ENCODE peak calls at places on chromosomes 3 and 15, in nine cellular contexts. Q, D, E, B, F, T, Z, S and W are unnamed samples.

GRCh38 chr15:84888639-84889038 is 4.2 kb downstream of the SLC28A1 start:
- DNase-seq in Q (no peak), D (no peak), E (no peak), B (no peak), F (no peak), T (no peak), Z (no peak), S (no peak), W (no peak)

GRCh38 chr3:59374812-59375211 is 325.0 kb upstream of the CFAP20DC start:
- DNase-seq in Q (peak; percentile 48), D (no peak), E (peak; percentile 60), B (peak; percentile 32), F (no peak), T (peak; percentile 64), Z (no peak), S (peak; percentile 59), W (no peak)

GRCh38 chr3:100526613-100527346 is 34.4 kb downstream of the TMEM45A start:
- DNase-seq in Q (no peak), D (no peak), E (no peak), B (no peak), F (no peak), T (no peak), Z (peak; percentile 19), S (no peak), W (no peak)

GRCh38 chr15:77819271-77819806 is 186.6 kb upstream of the LINGO1 start:
- DNase-seq in Q (peak; percentile 52), D (peak; percentile 7), E (no peak), B (no peak), F (no peak), T (no peak), Z (no peak), S (no peak), W (no peak)

GRCh38 chr3:25465266-25465860 is 37.3 kb downstream of the RARB start:
- DNase-seq in Q (no peak), D (peak; percentile 64), E (no peak), B (no peak), F (no peak), T (no peak), Z (no peak), S (no peak), W (no peak)

GRCh38 chr3:10972359-10972758 is 20.2 kb upstream of the SLC6A1 start:
- DNase-seq in Q (no peak), D (no peak), E (no peak), B (no peak), F (no peak), T (no peak), Z (no peak), S (no peak), W (no peak)

GRCh38 chr15:67761343-67761742 is 64.0 kb upstream of the SKOR1 start:
- DNase-seq in Q (no peak), D (no peak), E (no peak), B (no peak), F (no peak), T (peak; percentile 74), Z (no peak), S (no peak), W (no peak)

GRCh38 chr3:72187131-72187530 is 402.2 kb upstream of the PROK2 start:
- DNase-seq in Q (no peak), D (no peak), E (peak; percentile 25), B (no peak), F (no peak), T (peak; percentile 30), Z (no peak), S (no peak), W (peak; percentile 35)

GRCh38 chr15:69732133-69732532 is 279.5 kb downstream of the RPLP1 start:
- DNase-seq in Q (no peak), D (no peak), E (no peak), B (no peak), F (no peak), T (no peak), Z (no peak), S (no peak), W (no peak)

GRCh38 chr3:41200669-41201021 is 1.3 kb downstream of the CTNNB1 start:
- DNase-seq in Q (peak; percentile 18), D (peak; percentile 37), E (no peak), B (no peak), F (no peak), T (peak; percentile 68), Z (peak; percentile 29), S (peak; percentile 23), W (peak; percentile 89)

GRCh38 chr3:76171647-76172046 is 386.3 kb upstream of the ZNF717 start:
- DNase-seq in Q (no peak), D (no peak), E (no peak), B (no peak), F (no peak), T (no peak), Z (no peak), S (no peak), W (no peak)

GRCh38 chr3:52450489-52451236 is 3.2 kb downstream of the TNNC1 start:
- DNase-seq in Q (no peak), D (no peak), E (no peak), B (no peak), F (no peak), T (no peak), Z (no peak), S (no peak), W (no peak)